ENCODE peak calls at places on chromosomes 3 and 15, in four cellular contexts. D is HepG2, S is GM12878, C is K562. M is an unnamed sample. For H4K20me1, the result is how much of the 10 kb centered on the place peaks cover.

GRCh38 chr15:66496951-66497501 is 536 bp downstream of the SNAPC5 start:
- DNase-seq in D (peak), S (no peak), C (peak), M (no peak)

GRCh38 chr3:183385698-183386590 is 42.5 kb downstream of the MCF2L2 start:
- DNase-seq in D (peak), S (no peak), C (peak), M (peak)

GRCh38 chr3:126287536-126288181 is 69.5 kb downstream of the KLF15 start:
- DNase-seq in D (peak), S (no peak), C (no peak), M (peak)

GRCh38 chr3:64595253-64595694 is 92.5 kb downstream of the ADAMTS9 start:
- DNase-seq in D (no peak), S (no peak), C (no peak), M (peak)

GRCh38 chr15:52234596-52235541 is 43.7 kb upstream of the GNB5 start:
- DNase-seq in D (no peak), S (no peak), C (no peak), M (no peak)

GRCh38 chr15:81071130-81071529 is 62.9 kb upstream of the CFAP161 start:
- DNase-seq in D (no peak), S (no peak), C (no peak), M (peak)

GRCh38 chr3:61772439-61772838 is 211.1 kb downstream of the PTPRG start:
- DNase-seq in D (no peak), S (no peak), C (no peak), M (no peak)

GRCh38 chr3:122929188-122929465 is 98.4 kb downstream of the SEMA5B start:
- DNase-seq in D (no peak), S (no peak), C (no peak), M (no peak)

GRCh38 chr3:192727032-192727847 is at the start of gene FGF12:
- DNase-seq in D (peak), S (no peak), C (peak), M (peak)

DNA sequence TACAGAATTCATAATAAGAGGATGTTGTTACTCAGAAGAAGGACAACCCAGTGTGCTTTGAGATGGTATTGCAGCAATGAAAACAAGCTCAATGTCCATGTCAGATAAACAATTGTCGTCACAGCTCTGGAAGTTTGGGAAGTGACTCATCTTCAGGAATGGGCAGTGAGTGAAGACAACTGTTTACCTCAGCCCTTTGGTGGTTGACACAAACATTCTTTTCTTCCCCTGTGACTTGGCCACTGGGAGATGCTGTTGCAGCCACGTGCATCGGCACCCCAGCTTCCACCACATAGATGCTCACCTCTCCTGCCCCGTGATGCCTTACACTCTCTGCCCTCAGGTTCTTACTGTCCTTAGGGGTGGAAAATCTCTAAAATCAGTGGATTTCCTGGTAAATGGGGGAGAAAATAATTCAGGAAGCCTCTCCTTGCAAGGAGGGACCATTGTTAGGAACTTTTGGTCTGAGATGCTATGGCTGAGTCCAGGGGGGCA is 114.1 kb upstream of the GALNT15 start:
- DNase-seq in D (peak), S (no peak), C (no peak), M (peak)
- TF ChIP-seq MAX in D (peak), S (no peak), C (no peak), M (peak)

GRCh38 chr3:72144773-72145505 is 360.0 kb upstream of the PROK2 start:
- DNase-seq in D (peak), S (no peak), C (peak), M (no peak)
- TF ChIP-seq MYC in D (no peak), S (no peak), C (no peak), M (no peak)

GRCh38 chr3:12933901-12934300 is 92.5 kb upstream of the RPL32 start:
- DNase-seq in D (no peak), S (no peak), C (no peak), M (no peak)

GRCh38 chr3:12932754-12933153 is 91.4 kb upstream of the RPL32 start:
- DNase-seq in D (no peak), S (no peak), C (no peak), M (no peak)

GRCh38 chr3:12934431-12934830 is 93.1 kb upstream of the RPL32 start:
- DNase-seq in D (no peak), S (no peak), C (no peak), M (no peak)

GRCh38 chr3:12931273-12931905 is 90.0 kb upstream of the RPL32 start:
- DNase-seq in D (no peak), S (no peak), C (no peak), M (no peak)

GRCh38 chr3:12932347-12932746 is 91.0 kb upstream of the RPL32 start:
- DNase-seq in D (no peak), S (no peak), C (no peak), M (no peak)
- H4K20me1 ChIP-seq in D (under half), S (under half), C (under half), M (under half)

DNA sequence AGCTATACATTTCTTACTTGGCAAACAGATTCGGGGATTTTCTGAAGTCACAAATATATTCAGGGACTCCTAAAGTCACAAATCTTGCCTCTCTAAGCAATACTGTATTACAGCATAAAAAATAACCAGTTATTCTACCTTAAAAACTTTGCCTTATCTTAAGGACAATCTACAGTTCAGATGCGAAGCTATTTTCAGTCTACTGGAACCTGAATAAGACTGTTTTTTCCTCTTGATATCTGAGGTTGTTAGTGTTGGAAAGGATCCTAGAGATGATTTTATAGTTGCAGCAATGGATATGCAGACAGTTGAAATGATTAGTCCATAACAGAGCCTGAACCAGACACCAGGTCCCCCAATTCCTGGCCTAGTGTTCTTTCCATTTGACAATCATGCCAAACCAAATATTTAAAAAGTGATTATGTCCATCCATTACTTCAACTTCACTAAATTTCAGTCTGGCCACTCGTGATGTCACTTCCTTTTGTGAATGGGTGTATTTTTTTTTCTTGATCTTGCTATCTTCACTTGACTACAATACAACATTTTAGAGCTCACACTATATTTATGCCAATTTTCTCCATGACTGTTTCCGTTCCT is 1.8 kb downstream of the HDGFL3 start:
- DNase-seq in D (no peak), S (no peak), C (no peak), M (peak)
- TF ChIP-seq MAX in D (no peak), S (no peak), C (no peak), M (no peak)

DNA sequence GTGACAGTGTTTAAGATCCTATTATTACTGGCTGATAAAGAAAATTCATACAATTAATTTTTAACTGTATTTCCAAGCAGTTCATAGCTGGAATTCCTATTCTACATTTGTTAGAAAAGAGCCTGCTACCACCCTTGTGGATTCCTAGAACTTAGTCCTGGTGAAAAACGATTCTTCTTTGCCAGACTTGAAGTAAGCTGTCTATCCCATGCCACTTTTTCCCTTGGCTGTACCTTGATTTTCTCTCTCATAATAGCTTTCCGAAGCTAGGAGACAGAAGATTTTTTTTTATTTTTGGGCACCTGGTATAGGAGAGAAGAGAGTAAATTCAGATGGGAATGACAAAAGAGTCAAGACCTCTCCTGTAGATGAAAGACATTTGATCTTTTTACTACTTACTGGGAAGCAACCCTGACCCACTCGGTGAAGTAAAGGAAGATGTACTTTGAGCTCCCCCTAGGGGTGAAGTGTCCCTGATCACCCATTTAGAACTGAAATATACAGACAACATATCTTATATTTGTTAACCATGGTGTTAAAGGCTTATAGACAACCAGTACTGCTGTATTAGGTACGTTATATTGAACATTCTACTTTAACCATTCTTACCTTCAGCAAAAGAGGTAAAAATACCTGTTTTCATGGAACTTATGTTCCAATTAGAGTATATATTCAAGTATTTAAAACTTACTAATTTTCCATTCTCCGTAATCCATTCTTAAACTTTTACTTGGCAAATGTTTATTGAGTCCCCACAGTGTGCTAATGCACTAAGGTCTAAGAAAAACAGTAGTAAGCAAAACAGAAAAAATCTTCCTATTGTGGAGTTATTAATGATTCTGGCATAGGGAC is 36.2 kb upstream of the C3orf38 start:
- DNase-seq in D (peak), S (peak), C (peak), M (peak)
- TF ChIP-seq MYC in D (no peak), S (no peak), C (no peak), M (no peak)

DNA sequence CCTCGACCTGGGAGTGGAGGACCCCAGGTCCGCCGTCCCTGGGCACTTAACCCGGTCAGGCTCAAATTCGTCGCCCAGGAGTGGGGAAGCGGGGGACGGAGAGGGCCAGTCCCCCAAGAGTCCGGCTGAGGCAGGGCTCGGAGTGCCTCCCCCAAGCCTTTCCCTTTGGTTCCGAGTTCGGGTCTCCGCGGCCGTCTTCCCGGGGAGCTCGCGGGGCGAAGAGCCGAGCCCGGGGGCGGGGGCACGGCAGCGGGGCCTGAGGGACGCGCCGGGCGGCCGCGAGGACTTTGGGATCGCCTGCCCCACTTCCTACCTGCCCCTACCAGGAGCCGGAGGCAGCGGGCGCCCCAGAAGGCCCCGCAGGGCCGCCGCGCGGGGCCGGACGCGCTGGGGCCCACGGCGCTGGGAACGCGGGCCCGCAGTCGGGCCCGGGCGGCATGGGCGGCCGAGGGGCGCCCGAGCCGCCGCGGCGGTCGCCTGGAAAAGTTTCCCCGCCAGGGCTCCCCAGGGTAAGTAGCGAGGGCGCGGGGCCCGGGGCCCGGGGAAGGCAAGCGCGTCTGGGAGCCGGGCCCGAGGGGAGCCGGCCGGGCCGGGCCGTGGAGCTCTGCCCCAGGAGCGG is 2.8 kb downstream of the FURIN start:
- DNase-seq in D (no peak), S (no peak), C (peak), M (no peak)
- H4K20me1 ChIP-seq in D (under half), S (under half), C (under half), M (under half)

GRCh38 chr3:127688416-127689265 is 15.9 kb downstream of the ABTB1 start:
- DNase-seq in D (no peak), S (no peak), C (no peak), M (no peak)
- TF ChIP-seq MAX in D (no peak), S (no peak), C (no peak), M (no peak)

M was measured in endothelial cell of umbilical vein.